ENCODE peak calls at places on chromosomes 5 and 9, in eight cellular contexts. One of them, this sample, is unnamed.

GRCh38 chr5:139417214-139417613 is 13.3 kb upstream of the SPATA24 start:
- DNase-seq in GM10248: no peak
- DNase-seq in activated CD4-positive, alpha-beta T cell treated with anti-CD3 and anti-CD28 coated beads for 48 hours: no peak
- DNase-seq in stromal cell of bone marrow: no peak
- DNase-seq in kidney: no peak
- DNase-seq in NB4: no peak
- DNase-seq in amygdala: no peak
- DNase-seq in left ventricle myocardium inferior: no peak
- DNase-seq in this sample: no peak

GRCh38 chr9:7799234-7799933 is at the start of gene DMAC1:
- DNase-seq in GM10248: peak
- DNase-seq in activated CD4-positive, alpha-beta T cell treated with anti-CD3 and anti-CD28 coated beads for 48 hours: peak
- DNase-seq in stromal cell of bone marrow: peak
- DNase-seq in kidney: peak
- DNase-seq in NB4: peak
- DNase-seq in amygdala: peak
- DNase-seq in left ventricle myocardium inferior: peak
- DNase-seq in this sample: peak

GRCh38 chr5:145483211-145483610 is 351.9 kb downstream of the PRELID2 start:
- DNase-seq in GM10248: no peak
- DNase-seq in activated CD4-positive, alpha-beta T cell treated with anti-CD3 and anti-CD28 coated beads for 48 hours: no peak
- DNase-seq in stromal cell of bone marrow: peak
- DNase-seq in kidney: no peak
- DNase-seq in NB4: no peak
- DNase-seq in amygdala: no peak
- DNase-seq in left ventricle myocardium inferior: no peak
- DNase-seq in this sample: peak

GRCh38 chr5:4700082-4700481 is 440.0 kb upstream of the ADAMTS16 start:
- DNase-seq in GM10248: no peak
- DNase-seq in activated CD4-positive, alpha-beta T cell treated with anti-CD3 and anti-CD28 coated beads for 48 hours: peak
- DNase-seq in stromal cell of bone marrow: peak
- DNase-seq in kidney: peak
- DNase-seq in NB4: peak
- DNase-seq in amygdala: peak
- DNase-seq in left ventricle myocardium inferior: peak
- DNase-seq in this sample: peak

GRCh38 chr5:29218138-29218537 is 1975.3 kb upstream of the CDH6 start:
- DNase-seq in GM10248: no peak
- DNase-seq in activated CD4-positive, alpha-beta T cell treated with anti-CD3 and anti-CD28 coated beads for 48 hours: no peak
- DNase-seq in stromal cell of bone marrow: no peak
- DNase-seq in kidney: no peak
- DNase-seq in NB4: peak
- DNase-seq in amygdala: no peak
- DNase-seq in left ventricle myocardium inferior: no peak
- DNase-seq in this sample: no peak

GRCh38 chr5:36301858-36302603 is at the start of gene RANBP3L:
- DNase-seq in GM10248: peak
- DNase-seq in activated CD4-positive, alpha-beta T cell treated with anti-CD3 and anti-CD28 coated beads for 48 hours: no peak
- DNase-seq in stromal cell of bone marrow: no peak
- DNase-seq in kidney: no peak
- DNase-seq in NB4: peak
- DNase-seq in amygdala: no peak
- DNase-seq in left ventricle myocardium inferior: no peak
- DNase-seq in this sample: peak

GRCh38 chr5:102663771-102664530 is 91.2 kb upstream of the PAM start:
- DNase-seq in GM10248: no peak
- DNase-seq in activated CD4-positive, alpha-beta T cell treated with anti-CD3 and anti-CD28 coated beads for 48 hours: no peak
- DNase-seq in stromal cell of bone marrow: no peak
- DNase-seq in kidney: no peak
- DNase-seq in NB4: no peak
- DNase-seq in amygdala: no peak
- DNase-seq in left ventricle myocardium inferior: no peak
- DNase-seq in this sample: peak

GRCh38 chr5:143642791-143643190 is 169.2 kb upstream of the HMHB1 start:
- DNase-seq in GM10248: no peak
- DNase-seq in activated CD4-positive, alpha-beta T cell treated with anti-CD3 and anti-CD28 coated beads for 48 hours: no peak
- DNase-seq in stromal cell of bone marrow: no peak
- DNase-seq in kidney: no peak
- DNase-seq in NB4: no peak
- DNase-seq in amygdala: no peak
- DNase-seq in left ventricle myocardium inferior: no peak
- DNase-seq in this sample: no peak

GRCh38 chr5:172834570-172835245 is 657 bp downstream of the ERGIC1 start:
- DNase-seq in GM10248: peak
- DNase-seq in activated CD4-positive, alpha-beta T cell treated with anti-CD3 and anti-CD28 coated beads for 48 hours: no peak
- DNase-seq in stromal cell of bone marrow: no peak
- DNase-seq in kidney: peak
- DNase-seq in NB4: peak
- DNase-seq in amygdala: peak
- DNase-seq in left ventricle myocardium inferior: no peak
- DNase-seq in this sample: no peak

GRCh38 chr9:137788561-137789294 is 88.9 kb upstream of the CACNA1B start:
- DNase-seq in GM10248: no peak
- DNase-seq in activated CD4-positive, alpha-beta T cell treated with anti-CD3 and anti-CD28 coated beads for 48 hours: no peak
- DNase-seq in stromal cell of bone marrow: no peak
- DNase-seq in kidney: peak
- DNase-seq in NB4: peak
- DNase-seq in amygdala: no peak
- DNase-seq in left ventricle myocardium inferior: no peak
- DNase-seq in this sample: no peak

GRCh38 chr9:113156880-113157279 is 6.1 kb downstream of the SLC31A2 start:
- DNase-seq in GM10248: no peak
- DNase-seq in activated CD4-positive, alpha-beta T cell treated with anti-CD3 and anti-CD28 coated beads for 48 hours: no peak
- DNase-seq in stromal cell of bone marrow: no peak
- DNase-seq in kidney: no peak
- DNase-seq in NB4: peak
- DNase-seq in amygdala: no peak
- DNase-seq in left ventricle myocardium inferior: no peak
- DNase-seq in this sample: no peak

GRCh38 chr5:109399092-109399759 is 10.5 kb downstream of the PJA2 start:
- DNase-seq in GM10248: no peak
- DNase-seq in activated CD4-positive, alpha-beta T cell treated with anti-CD3 and anti-CD28 coated beads for 48 hours: no peak
- DNase-seq in stromal cell of bone marrow: no peak
- DNase-seq in kidney: no peak
- DNase-seq in NB4: no peak
- DNase-seq in amygdala: peak
- DNase-seq in left ventricle myocardium inferior: no peak
- DNase-seq in this sample: peak

GRCh38 chr5:153900703-153901395 is 137.9 kb downstream of the FAM114A2 start:
- DNase-seq in GM10248: no peak
- DNase-seq in activated CD4-positive, alpha-beta T cell treated with anti-CD3 and anti-CD28 coated beads for 48 hours: no peak
- DNase-seq in stromal cell of bone marrow: peak
- DNase-seq in kidney: no peak
- DNase-seq in NB4: no peak
- DNase-seq in amygdala: no peak
- DNase-seq in left ventricle myocardium inferior: no peak
- DNase-seq in this sample: peak

GRCh38 chr9:35522189-35522588 is 32.3 kb downstream of the RUSC2 start:
- DNase-seq in GM10248: no peak
- DNase-seq in activated CD4-positive, alpha-beta T cell treated with anti-CD3 and anti-CD28 coated beads for 48 hours: no peak
- DNase-seq in stromal cell of bone marrow: no peak
- DNase-seq in kidney: no peak
- DNase-seq in NB4: no peak
- DNase-seq in amygdala: no peak
- DNase-seq in left ventricle myocardium inferior: no peak
- DNase-seq in this sample: no peak

GRCh38 chr5:103973669-103974068 is 411.1 kb upstream of the NUDT12 start:
- DNase-seq in GM10248: no peak
- DNase-seq in activated CD4-positive, alpha-beta T cell treated with anti-CD3 and anti-CD28 coated beads for 48 hours: no peak
- DNase-seq in stromal cell of bone marrow: no peak
- DNase-seq in kidney: no peak
- DNase-seq in NB4: peak
- DNase-seq in amygdala: no peak
- DNase-seq in left ventricle myocardium inferior: no peak
- DNase-seq in this sample: no peak

GRCh38 chr9:116008278-116008677 is 145.3 kb upstream of the PAPPA start:
- DNase-seq in GM10248: no peak
- DNase-seq in activated CD4-positive, alpha-beta T cell treated with anti-CD3 and anti-CD28 coated beads for 48 hours: no peak
- DNase-seq in stromal cell of bone marrow: no peak
- DNase-seq in kidney: no peak
- DNase-seq in NB4: no peak
- DNase-seq in amygdala: no peak
- DNase-seq in left ventricle myocardium inferior: no peak
- DNase-seq in this sample: peak

GRCh38 chr9:16406536-16407225 is 463.8 kb downstream of the BNC2 start:
- DNase-seq in GM10248: no peak
- DNase-seq in activated CD4-positive, alpha-beta T cell treated with anti-CD3 and anti-CD28 coated beads for 48 hours: no peak
- DNase-seq in stromal cell of bone marrow: no peak
- DNase-seq in kidney: no peak
- DNase-seq in NB4: no peak
- DNase-seq in amygdala: no peak
- DNase-seq in left ventricle myocardium inferior: no peak
- DNase-seq in this sample: no peak

GRCh38 chr9:33044677-33045282 is 19.7 kb downstream of the DNAJA1 start:
- DNase-seq in GM10248: no peak
- DNase-seq in activated CD4-positive, alpha-beta T cell treated with anti-CD3 and anti-CD28 coated beads for 48 hours: no peak
- DNase-seq in stromal cell of bone marrow: no peak
- DNase-seq in kidney: no peak
- DNase-seq in NB4: peak
- DNase-seq in amygdala: peak
- DNase-seq in left ventricle myocardium inferior: no peak
- DNase-seq in this sample: peak

GRCh38 chr9:124047106-124047716 is 35.6 kb downstream of the LHX2 start:
- DNase-seq in GM10248: no peak
- DNase-seq in activated CD4-positive, alpha-beta T cell treated with anti-CD3 and anti-CD28 coated beads for 48 hours: no peak
- DNase-seq in stromal cell of bone marrow: no peak
- DNase-seq in kidney: no peak
- DNase-seq in NB4: peak
- DNase-seq in amygdala: no peak
- DNase-seq in left ventricle myocardium inferior: no peak
- DNase-seq in this sample: no peak

GRCh38 chr5:177130211-177131018 is 3.2 kb upstream of the NSD1 start:
- DNase-seq in GM10248: no peak
- DNase-seq in activated CD4-positive, alpha-beta T cell treated with anti-CD3 and anti-CD28 coated beads for 48 hours: no peak
- DNase-seq in stromal cell of bone marrow: no peak
- DNase-seq in kidney: peak
- DNase-seq in NB4: no peak
- DNase-seq in amygdala: no peak
- DNase-seq in left ventricle myocardium inferior: no peak
- DNase-seq in this sample: peak

GRCh38 chr5:175687231-175687701 is 29.4 kb downstream of the HRH2 start:
- DNase-seq in GM10248: no peak
- DNase-seq in activated CD4-positive, alpha-beta T cell treated with anti-CD3 and anti-CD28 coated beads for 48 hours: no peak
- DNase-seq in stromal cell of bone marrow: no peak
- DNase-seq in kidney: peak
- DNase-seq in NB4: no peak
- DNase-seq in amygdala: no peak
- DNase-seq in left ventricle myocardium inferior: peak
- DNase-seq in this sample: no peak